ENCODE peak calls at places on chromosomes 13 and 19, in eight cellular contexts. O, T, Y, R, Q, S, E and I are unnamed samples. For H3K36me3, the result is how much of the 10 kb centered on the place peaks cover.

GRCh38 chr13:65966991-65967451 is 1263.1 kb downstream of the PCDH9 start:
- DNase-seq in O (no peak), T (peak), Y (no peak), R (no peak), Q (peak), S (no peak), E (no peak), I (no peak)

GRCh38 chr13:60148918-60149317 is 14.8 kb downstream of the DIAPH3 start:
- DNase-seq in O (no peak), T (no peak), Y (no peak), R (no peak), Q (no peak), S (no peak), E (no peak), I (no peak)

GRCh38 chr13:98103942-98104880 is 38.7 kb upstream of the FARP1 start:
- DNase-seq in O (no peak), T (peak), Y (no peak), R (no peak), Q (no peak), S (no peak), E (no peak), I (no peak)

GRCh38 chr13:60696602-60697001 is 299.6 kb downstream of the TDRD3 start:
- DNase-seq in O (no peak), T (no peak), Y (no peak), R (no peak), Q (no peak), S (no peak), E (no peak), I (no peak)

GRCh38 chr19:33241530-33242101 is 16.0 kb upstream of the SLC7A10 start:
- DNase-seq in O (no peak), T (peak), Y (no peak), R (no peak), Q (peak), S (no peak), E (peak), I (no peak)

GRCh38 chr19:7908742-7909461 is 5.2 kb downstream of the MAP2K7 start:
- DNase-seq in O (peak), T (no peak), Y (no peak), R (no peak), Q (no peak), S (peak), E (no peak), I (no peak)

GRCh38 chr19:15296841-15297415 is 35.4 kb downstream of the BRD4 start:
- DNase-seq in O (no peak), T (no peak), Y (no peak), R (no peak), Q (no peak), S (no peak), E (no peak), I (no peak)

GRCh38 chr13:98798849-98799645 is 46.6 kb upstream of the SLC15A1 start:
- DNase-seq in O (no peak), T (no peak), Y (no peak), R (no peak), Q (no peak), S (no peak), E (no peak), I (no peak)

GRCh38 chr13:28147489-28147888 is 9.1 kb downstream of the PAN3 start:
- DNase-seq in O (no peak), T (no peak), Y (no peak), R (no peak), Q (no peak), S (no peak), E (no peak), I (no peak)

GRCh38 chr13:73428137-73428536 is 369.3 kb downstream of the KLF5 start:
- DNase-seq in O (no peak), T (no peak), Y (no peak), R (no peak), Q (no peak), S (no peak), E (no peak), I (no peak)

GRCh38 chr13:45907501-45907900 is 55.9 kb upstream of the SIAH3 start:
- DNase-seq in O (no peak), T (no peak), Y (no peak), R (no peak), Q (no peak), S (no peak), E (no peak), I (no peak)

GRCh38 chr13:44292545-44292944 is 81.1 kb upstream of the SERP2 start:
- DNase-seq in O (no peak), T (no peak), Y (no peak), R (no peak), Q (no peak), S (no peak), E (no peak), I (no peak)

GRCh38 chr13:37383066-37383465 is 215.5 kb downstream of the POSTN start:
- DNase-seq in O (no peak), T (no peak), Y (no peak), R (no peak), Q (no peak), S (no peak), E (no peak), I (no peak)

GRCh38 chr13:94192576-94192975 is 286.9 kb downstream of the DCT start:
- DNase-seq in O (no peak), T (no peak), Y (no peak), R (no peak), Q (peak), S (no peak), E (no peak), I (no peak)

GRCh38 chr13:78409172-78409571 is 194.2 kb downstream of the POU4F1 start:
- DNase-seq in O (no peak), T (no peak), Y (no peak), R (no peak), Q (no peak), S (no peak), E (no peak), I (no peak)

GRCh38 chr19:7970716-7971448 is 27.4 kb upstream of the TIMM44 start:
- DNase-seq in O (peak), T (peak), Y (no peak), R (no peak), Q (peak), S (no peak), E (peak), I (no peak)

GRCh38 chr13:84399320-84400085 is 517.2 kb upstream of the SLITRK1 start:
- DNase-seq in O (no peak), T (no peak), Y (no peak), R (no peak), Q (no peak), S (no peak), E (no peak), I (no peak)

GRCh38 chr13:89380101-89380500 is 1708.9 kb downstream of the SLITRK5 start:
- DNase-seq in O (no peak), T (no peak), Y (no peak), R (no peak), Q (peak), S (no peak), E (no peak), I (no peak)

GRCh38 chr13:111006508-111007031 is 91.7 kb upstream of the ANKRD10 start:
- DNase-seq in O (peak), T (peak), Y (peak), R (peak), Q (no peak), S (peak), E (peak), I (no peak)

GRCh38 chr13:42707003-42707402 is 74.4 kb upstream of the FAM216B start:
- DNase-seq in O (no peak), T (no peak), Y (no peak), R (no peak), Q (no peak), S (no peak), E (no peak), I (no peak)
- H3K27ac ChIP-seq in O (no peak), T (no peak), Y (no peak), R (peak), Q (no peak), S (no peak), E (no peak), I (no peak)

DNA sequence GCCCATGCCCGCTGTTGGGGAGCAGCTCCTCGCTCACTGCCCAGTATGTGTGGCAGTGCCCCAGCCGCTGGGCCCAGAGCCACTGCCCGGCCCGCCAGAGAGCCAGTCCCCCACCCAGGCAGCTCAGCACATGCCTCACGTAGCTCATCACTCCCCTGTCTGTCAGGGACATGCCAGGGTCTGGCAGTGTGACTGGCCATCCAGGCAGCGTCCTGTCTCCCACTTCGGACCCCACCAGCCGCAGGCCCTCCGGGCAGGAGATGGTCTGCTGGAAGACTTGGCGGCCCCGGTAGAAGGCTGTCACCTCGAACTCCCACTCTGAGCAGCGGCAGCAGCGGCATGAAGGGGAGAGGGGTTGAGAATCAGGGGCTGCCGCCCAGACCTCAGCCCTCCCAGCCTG is 3.6 kb downstream of the IRF3 start:
- DNase-seq in O (no peak), T (no peak), Y (no peak), R (no peak), Q (no peak), S (no peak), E (no peak), I (no peak)
- H3K36me3 ChIP-seq in O (under half), T (half or more), Y (under half), R (half or more), Q (under half), S (under half), E (under half), I (half or more)

DNA sequence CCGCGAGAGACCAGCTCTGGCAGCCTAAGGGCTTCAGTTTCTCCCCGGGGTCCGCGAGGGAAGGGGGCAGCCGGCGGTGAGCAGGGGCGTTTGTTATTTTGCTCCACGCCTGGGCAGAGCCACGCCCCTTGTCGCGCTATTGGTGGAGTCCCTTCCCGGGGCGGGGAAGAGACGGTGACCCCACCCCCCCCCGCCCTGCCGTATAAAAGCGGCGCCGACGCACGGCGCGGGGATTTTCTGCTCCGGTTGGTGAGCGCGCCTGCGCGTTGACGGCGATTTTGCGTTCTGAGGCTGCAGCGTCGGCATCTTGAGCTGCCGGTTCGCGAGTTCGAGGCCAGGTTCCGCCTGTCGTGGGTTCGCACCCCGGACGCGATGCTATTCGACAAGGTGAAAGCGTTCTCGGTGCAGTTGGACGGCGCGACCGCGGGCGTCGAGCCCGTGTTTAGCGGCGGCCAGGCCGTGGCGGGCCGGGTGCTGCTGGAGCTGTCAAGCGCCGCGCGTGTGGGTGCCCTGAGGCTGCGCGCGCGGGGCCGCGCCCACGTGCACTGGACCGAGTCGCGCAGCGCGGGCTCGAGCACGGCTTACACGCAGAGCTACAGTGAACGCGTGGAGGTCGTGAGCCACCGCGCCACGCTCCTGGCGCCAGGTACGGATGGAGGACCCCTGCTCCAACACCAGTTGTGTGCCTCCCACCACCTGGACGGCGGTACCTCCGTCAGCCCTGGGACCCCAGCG is at the start of gene ARRDC2:
- DNase-seq in O (peak), T (peak), Y (peak), R (peak), Q (peak), S (peak), E (peak), I (peak)
- H3K27ac ChIP-seq in O (peak), T (peak), Y (peak), R (peak), Q (no peak), S (peak), E (peak), I (peak)

GRCh38 chr19:40801449-40802299 is 2.7 kb downstream of the EGLN2 start:
- DNase-seq in O (no peak), T (no peak), Y (no peak), R (no peak), Q (no peak), S (peak), E (no peak), I (no peak)
- H3K36me3 ChIP-seq in O (under half), T (half or more), Y (under half), R (under half), Q (under half), S (under half), E (under half), I (under half)

DNA sequence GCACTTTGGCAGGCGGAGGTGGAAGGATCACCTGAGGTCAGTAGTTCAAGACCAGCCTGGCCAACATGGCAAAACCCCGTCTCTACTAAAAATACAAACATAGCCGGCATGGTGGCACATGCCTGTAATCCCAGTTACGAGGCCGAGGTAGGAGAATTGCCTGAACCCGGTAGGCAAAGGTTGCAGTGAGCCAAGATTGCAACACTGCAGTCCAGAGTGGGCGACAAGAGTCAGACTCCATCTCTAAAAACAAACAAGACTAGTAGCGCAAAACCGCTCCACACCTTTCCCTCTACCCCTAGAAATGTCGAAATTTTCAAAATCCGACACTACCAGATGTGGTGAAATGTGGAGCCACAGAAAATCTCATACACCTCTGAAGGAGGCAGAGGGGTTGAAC is 11.2 kb upstream of the TYROBP start:
- DNase-seq in O (no peak), T (no peak), Y (no peak), R (no peak), Q (no peak), S (no peak), E (no peak), I (no peak)
- H3K27ac ChIP-seq in O (no peak), T (no peak), Y (no peak), R (no peak), Q (no peak), S (no peak), E (no peak), I (no peak)

GRCh38 chr13:50382951-50383350 is 367.7 kb downstream of the KCNRG start:
- DNase-seq in O (no peak), T (no peak), Y (no peak), R (no peak), Q (no peak), S (no peak), E (no peak), I (no peak)
- H3K36me3 ChIP-seq in O (under half), T (under half), Y (under half), R (under half), Q (under half), S (under half), E (under half), I (under half)

GRCh38 chr13:112079696-112080095 is 12.7 kb downstream of the SOX1 start:
- DNase-seq in O (no peak), T (no peak), Y (no peak), R (no peak), Q (no peak), S (no peak), E (no peak), I (no peak)
- H3K27ac ChIP-seq in O (no peak), T (no peak), Y (no peak), R (no peak), Q (no peak), S (no peak), E (no peak), I (no peak)

GRCh38 chr19:1627194-1627593 is 21.9 kb upstream of the UQCR11 start:
- DNase-seq in O (no peak), T (no peak), Y (no peak), R (no peak), Q (no peak), S (no peak), E (peak), I (no peak)
- H3K36me3 ChIP-seq in O (under half), T (half or more), Y (under half), R (under half), Q (under half), S (under half), E (under half), I (under half)

GRCh38 chr19:10416083-10416379 is 4.3 kb upstream of the PDE4A start:
- DNase-seq in O (no peak), T (no peak), Y (no peak), R (no peak), Q (no peak), S (no peak), E (no peak), I (no peak)
- H3K27ac ChIP-seq in O (peak), T (peak), Y (no peak), R (peak), Q (no peak), S (no peak), E (peak), I (peak)